ENCODE peak calls at places on chromosome 11, in five cellular contexts. H, Y, V, L and P are unnamed samples.

GRCh38 chr11:80702264-80702663 is 1261.4 kb upstream of the TENM4 start:
- DNase-seq in V (no peak), Y (no peak), H (no peak), L (no peak), P (no peak)

GRCh38 chr11:72263363-72263762 is 19.4 kb upstream of the PHOX2A start:
- DNase-seq in V (no peak), L (no peak), Y (no peak), H (no peak), P (no peak)

GRCh38 chr11:117595440-117595839 is 201.6 kb downstream of the DSCAML1 start:
- DNase-seq in V (no peak), H (no peak), L (no peak), Y (no peak), P (no peak)

GRCh38 chr11:122817121-122817520 is 21.2 kb upstream of the CRTAM start:
- DNase-seq in L (no peak), H (no peak), Y (no peak), V (no peak), P (peak; percentile 13)

GRCh38 chr11:17743808-17744119 is 9.2 kb downstream of the KCNC1 start:
- DNase-seq in H (no peak), L (no peak), Y (no peak), V (no peak), P (no peak)

GRCh38 chr11:73271936-73272679 is at the start of gene P2RY6:
- DNase-seq in Y (peak; percentile 87), V (no peak), H (peak; percentile 97), L (peak; percentile 75), P (peak; percentile 50)

GRCh38 chr11:117437791-117438130 is 110.1 kb downstream of the CEP164 start:
- DNase-seq in Y (no peak), L (no peak), V (peak; percentile 66), H (no peak), P (no peak)

GRCh38 chr11:42473116-42473515 is 838.7 kb upstream of the API5 start:
- DNase-seq in V (no peak), H (no peak), Y (peak; percentile 1), L (no peak), P (no peak)

GRCh38 chr11:79185351-79185750 is 255.5 kb downstream of the TENM4 start:
- DNase-seq in Y (no peak), L (no peak), V (no peak), H (no peak), P (no peak)

GRCh38 chr11:29373725-29374124 is 643.1 kb downstream of the KCNA4 start:
- DNase-seq in V (no peak), Y (no peak), L (no peak), H (no peak), P (no peak)

GRCh38 chr11:83006877-83007330 is 64.8 kb downstream of the RAB30 start:
- DNase-seq in L (no peak), H (no peak), V (no peak), Y (peak; percentile 64), P (no peak)

GRCh38 chr11:269146-269890 is 8.9 kb upstream of the NLRP6 start:
- DNase-seq in H (no peak), L (peak; percentile 21), V (no peak), Y (no peak), P (no peak)
- H3K4me3 ChIP-seq in H (no peak overlapping the region), L (peak overlapping the region; percentile 24), V (peak overlapping the region; percentile 36), Y (no peak overlapping the region), P (no peak overlapping the region)

DNA sequence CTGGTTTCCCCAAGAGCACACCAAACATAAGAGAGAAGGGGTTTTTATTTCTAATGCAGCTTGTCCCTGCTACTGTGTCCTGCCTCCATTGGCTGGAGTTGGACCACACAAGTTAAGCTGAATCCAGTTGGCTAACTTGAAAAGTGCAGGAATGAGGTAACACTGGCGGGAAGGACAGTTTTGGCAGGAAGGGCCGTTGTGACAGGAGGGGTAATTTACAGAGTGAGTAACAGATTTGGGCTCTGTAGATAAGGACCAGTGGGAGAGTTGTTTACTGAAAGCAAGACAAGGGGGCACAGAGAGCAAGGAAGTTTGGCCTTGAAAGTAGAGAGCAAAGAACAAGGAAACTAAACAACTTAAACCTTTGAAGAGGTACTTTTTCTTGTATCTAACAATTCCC is 1623.3 kb upstream of the RAG2 start:
- DNase-seq in L (no peak), Y (no peak), V (no peak), H (no peak), P (no peak)
- TF ChIP-seq CTCF in L (no peak), Y (no peak), V (no peak), H (no peak), P (no peak)

GRCh38 chr11:40921256-40921655 is 538.2 kb downstream of the LRRC4C start:
- DNase-seq in V (no peak), Y (no peak), L (no peak), H (no peak), P (no peak)

GRCh38 chr11:40924915-40925314 is 534.5 kb downstream of the LRRC4C start:
- DNase-seq in Y (no peak), V (no peak), L (no peak), H (no peak), P (no peak)
- TF ChIP-seq EP300 in Y (no peak), V (no peak), L (no peak), H (no peak), P (no peak)

GRCh38 chr11:110828086-110828485 is 115.8 kb upstream of the ARHGAP20 start:
- DNase-seq in H (no peak), L (no peak), Y (no peak), V (no peak), P (no peak)
- H3K4me3 ChIP-seq in H (no peak overlapping the region), L (no peak overlapping the region), Y (no peak overlapping the region), V (no peak overlapping the region), P (no peak overlapping the region)

GRCh38 chr11:9787260-9787659 is 123.4 kb downstream of the SWAP70 start:
- DNase-seq in V (no peak), L (no peak), Y (no peak), H (no peak), P (no peak)
- TF ChIP-seq CTCF in V (no peak), L (no peak), Y (no peak), H (no peak), P (no peak)

GRCh38 chr11:620935-621814 is 3.6 kb downstream of the CDHR5 start:
- DNase-seq in L (no peak), V (peak; percentile 77), Y (no peak), H (no peak), P (no peak)
- TF ChIP-seq EP300 in L (no peak), V (no peak), Y (no peak), H (no peak), P (no peak)

GRCh38 chr11:65320386-65321075 is 5.9 kb downstream of the CDC42EP2 start:
- DNase-seq in H (no peak), Y (no peak), L (no peak), V (no peak), P (no peak)

GRCh38 chr11:65321828-65322495 is 7.3 kb downstream of the CDC42EP2 start:
- DNase-seq in H (no peak), Y (peak; percentile 84), L (no peak), V (no peak), P (no peak)

GRCh38 chr11:65321076-65321475 is 6.4 kb downstream of the CDC42EP2 start:
- DNase-seq in Y (no peak), V (peak; percentile 61), L (no peak), H (no peak), P (no peak)

GRCh38 chr11:65325435-65325834 is 8.2 kb upstream of the DPF2 start:
- DNase-seq in H (no peak), V (no peak), Y (no peak), L (no peak), P (no peak)

DNA sequence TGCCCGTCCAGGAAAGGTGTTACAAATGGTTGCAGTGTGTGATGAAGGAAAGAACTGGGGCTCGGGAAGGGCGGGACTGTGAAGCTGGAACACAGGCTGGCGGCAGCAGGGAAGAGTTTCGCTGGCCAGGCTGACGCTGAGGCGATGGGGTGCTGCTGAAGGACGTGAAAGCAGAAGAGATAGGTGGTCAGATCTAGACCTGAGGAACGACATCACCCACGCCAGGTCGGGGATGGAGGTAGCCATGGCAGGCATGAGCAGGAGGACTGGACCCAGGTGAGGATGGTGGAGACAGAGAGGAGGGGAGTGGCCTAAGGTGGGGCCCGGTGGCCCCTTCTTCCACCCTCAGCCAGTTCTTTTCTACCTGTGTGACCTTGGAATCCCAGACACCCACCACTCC is 9.1 kb downstream of the CDC42EP2 start:
- DNase-seq in L (no peak), V (peak; percentile 36), Y (no peak), H (no peak), P (no peak)
- H3K4me3 ChIP-seq in L (no peak overlapping the region), V (no peak overlapping the region), Y (no peak overlapping the region), H (no peak overlapping the region), P (no peak overlapping the region)